ENCODE peak calls at places on chromosomes 4 and X, in four cellular contexts. One of them, this sample, is unnamed.

GRCh38 chr4:121668368-121669162 is 28.2 kb downstream of the ANXA5 start:
- DNase-seq in HS-5: peak; percentile 96
- DNase-seq in bronchial epithelial cell: peak; percentile 22
- DNase-seq in colonic mucosa: no peak
- DNase-seq in this sample: no peak

GRCh38 chrX:39984191-39984956 is 113.4 kb downstream of the BCOR start:
- DNase-seq in HS-5: no peak
- DNase-seq in bronchial epithelial cell: peak; percentile 53
- DNase-seq in colonic mucosa: peak; percentile 32
- DNase-seq in this sample: no peak

GRCh38 chrX:78506248-78506647 is 152.9 kb downstream of the RTL3 start:
- DNase-seq in bronchial epithelial cell: no peak
- DNase-seq in HS-5: no peak
- DNase-seq in colonic mucosa: no peak
- DNase-seq in this sample: no peak

GRCh38 chr4:80186666-80187065 is 10.6 kb upstream of the PRDM8 start:
- DNase-seq in HS-5: no peak
- DNase-seq in bronchial epithelial cell: no peak
- DNase-seq in colonic mucosa: no peak
- DNase-seq in this sample: no peak

GRCh38 chrX:131747173-131747572 is 203.3 kb downstream of the OR13H1 start:
- DNase-seq in colonic mucosa: peak; percentile 85
- DNase-seq in bronchial epithelial cell: no peak
- DNase-seq in HS-5: no peak
- DNase-seq in this sample: no peak

GRCh38 chrX:38578152-38578551 is 16.8 kb downstream of the TSPAN7 start:
- DNase-seq in HS-5: no peak
- DNase-seq in bronchial epithelial cell: peak; percentile 44
- DNase-seq in colonic mucosa: peak; percentile 31
- DNase-seq in this sample: no peak

GRCh38 chrX:23803931-23804381 is 21.0 kb downstream of the SAT1 start:
- DNase-seq in colonic mucosa: peak; percentile 67
- DNase-seq in HS-5: no peak
- DNase-seq in bronchial epithelial cell: peak; percentile 95
- DNase-seq in this sample: no peak

GRCh38 chrX:109782994-109783711 is 50.1 kb upstream of the ACSL4 start:
- DNase-seq in bronchial epithelial cell: no peak
- DNase-seq in colonic mucosa: no peak
- DNase-seq in HS-5: no peak
- DNase-seq in this sample: no peak

GRCh38 chr4:74531952-74532794 is 87.2 kb downstream of the AREG start:
- DNase-seq in colonic mucosa: peak; percentile 31
- DNase-seq in HS-5: peak; percentile 69
- DNase-seq in bronchial epithelial cell: peak; percentile 87
- DNase-seq in this sample: peak; percentile 6